ENCODE peak calls at places on chromosomes 6 and 20, in nine cellular contexts. H is Calu3; K is left cardiac atrium; M is T-helper 2 cell treated with Interferon-gamma antibody and Interleukin-4, amounts not matched to agents 5 μg/mL and 100 μg/mL, for 36 hours; A is cardiac muscle cell; N is endothelial cell; C is ureter; T is stimulated activated CD4-positive, alpha-beta T cell treated with anti-CD3 and anti-CD28 coated beads, Interleukin-4, amount 100 ng/mL, for 1 hour; Y is H7. B is an unnamed sample.

GRCh38 chr20:24421071-24421470 is 48.4 kb upstream of the SYNDIG1 start:
- DNase-seq in H (no peak), K (no peak), M (no peak), A (no peak), N (no peak), C (no peak), T (no peak), Y (peak; percentile 43), B (no peak)

GRCh38 chr6:91449539-91449938 is 862.7 kb upstream of the MAP3K7 start:
- DNase-seq in H (no peak), K (no peak), M (no peak), A (no peak), N (no peak), C (no peak), T (no peak), Y (no peak), B (no peak)

GRCh38 chr6:147579667-147580066 is 71.2 kb downstream of the SAMD5 start:
- DNase-seq in H (no peak), K (no peak), M (no peak), A (no peak), N (no peak), C (no peak), T (no peak), Y (no peak), B (no peak)

GRCh38 chr6:156953478-156954146 is 176.4 kb downstream of the ARID1B start:
- DNase-seq in H (peak; percentile 73), K (no peak), M (no peak), A (peak; percentile 97), N (no peak), C (no peak), T (no peak), Y (peak; percentile 76), B (no peak)

GRCh38 chr20:56517211-56517610 is 7.3 kb upstream of the FAM209A start:
- DNase-seq in H (no peak), K (no peak), M (no peak), A (no peak), N (no peak), C (no peak), T (no peak), Y (no peak), B (no peak)

GRCh38 chr6:116518621-116519020 is 7.2 kb downstream of the CALHM5 start:
- DNase-seq in H (no peak), K (peak; percentile 37), M (no peak), A (no peak), N (no peak), C (no peak), T (no peak), Y (no peak), B (no peak)

GRCh38 chr6:170157567-170158218 is 133.2 kb downstream of the DLL1 start:
- DNase-seq in H (no peak), K (no peak), M (no peak), A (no peak), N (no peak), C (no peak), T (no peak), Y (no peak), B (no peak)

GRCh38 chr6:33589723-33590530 is 9.9 kb upstream of the BAK1 start:
- DNase-seq in H (peak; percentile 94), K (peak; percentile 71), M (no peak), A (peak; percentile 69), N (peak; percentile 67), C (peak; percentile 82), T (peak; percentile 43), Y (peak; percentile 96), B (no peak)

GRCh38 chr6:160293844-160294243 is 35.2 kb upstream of the SLC22A2 start:
- DNase-seq in H (no peak), K (no peak), M (no peak), A (peak; percentile 15), N (no peak), C (no peak), T (no peak), Y (peak; percentile 44), B (no peak)

GRCh38 chr20:6767536-6768227 is at the start of gene BMP2:
- DNase-seq in H (peak; percentile 42), K (peak; percentile 60), M (peak; percentile 5), A (peak; percentile 79), N (peak; percentile 54), C (peak; percentile 48), T (no peak), Y (peak; percentile 82), B (peak; percentile 75)

GRCh38 chr6:121691126-121691540 is 255.7 kb downstream of the GJA1 start:
- DNase-seq in H (no peak), K (no peak), M (no peak), A (peak; percentile 41), N (no peak), C (no peak), T (no peak), Y (no peak), B (no peak)

GRCh38 chr6:48476257-48476656 is 365.3 kb upstream of the PTCHD4 start:
- DNase-seq in H (peak; percentile 10), K (no peak), M (no peak), A (peak; percentile 64), N (peak; percentile 36), C (no peak), T (no peak), Y (peak; percentile 2), B (no peak)

GRCh38 chr6:137820952-137821351 is 46.1 kb upstream of the TNFAIP3 start:
- DNase-seq in H (no peak), K (no peak), M (no peak), A (peak; percentile 82), N (no peak), C (no peak), T (no peak), Y (no peak), B (no peak)

GRCh38 chr6:57147401-57147800 is 24.7 kb upstream of the BAG2 start:
- DNase-seq in H (no peak), K (no peak), M (no peak), A (no peak), N (no peak), C (no peak), T (no peak), Y (no peak), B (no peak)

GRCh38 chr6:78101387-78101786 is 448.5 kb downstream of the MEI4 start:
- DNase-seq in H (no peak), K (no peak), M (no peak), A (no peak), N (no peak), C (no peak), T (no peak), Y (no peak), B (no peak)

GRCh38 chr6:73515204-73516101 is 5.4 kb downstream of the EEF1A1 start:
- DNase-seq in H (peak; percentile 54), K (peak; percentile 52), M (peak; percentile 31), A (peak; percentile 89), N (peak; percentile 39), C (peak; percentile 59), T (peak; percentile 19), Y (peak; percentile 37), B (no peak)

GRCh38 chr20:62651285-62652021 is 9.2 kb downstream of the SLCO4A1 start:
- DNase-seq in H (no peak), K (peak; percentile 80), M (peak; percentile 64), A (peak; percentile 60), N (no peak), C (peak; percentile 75), T (peak; percentile 67), Y (no peak), B (peak; percentile 65)

GRCh38 chr6:161407581-161407980 is 133.7 kb upstream of the AGPAT4 start:
- DNase-seq in H (peak; percentile 12), K (no peak), M (no peak), A (peak; percentile 72), N (no peak), C (no peak), T (no peak), Y (no peak), B (no peak)